ENCODE peak calls at places on chromosomes 3 and 15, in six cellular contexts. A, J, K, R, L and Y are unnamed samples. For H3K4me1, the result is how much of the 10 kb centered on the place peaks cover.

GRCh38 chr3:8320711-8321458 is 180.7 kb upstream of the LMCD1 start:
- DNase-seq in A (no peak), J (no peak), K (no peak), R (no peak), L (no peak), Y (no peak)

GRCh38 chr3:31541102-31541501 is 8.4 kb downstream of the STT3B start:
- DNase-seq in A (no peak), J (no peak), K (no peak), R (no peak), L (no peak), Y (no peak)

GRCh38 chr15:34708422-34708821 is 46.4 kb downstream of the GJD2 start:
- DNase-seq in A (peak), J (peak), K (no peak), R (no peak), L (no peak), Y (peak)

GRCh38 chr3:37546876-37547275 is 314.8 kb upstream of the CTDSPL start:
- DNase-seq in A (peak), J (peak), K (no peak), R (no peak), L (no peak), Y (peak)

GRCh38 chr3:66949898-66950297 is 48.2 kb upstream of the KBTBD8 start:
- DNase-seq in A (no peak), J (no peak), K (no peak), R (no peak), L (no peak), Y (no peak)

GRCh38 chr15:48459571-48460461 is 128.6 kb downstream of the DUT start:
- DNase-seq in A (peak), J (no peak), K (no peak), R (no peak), L (no peak), Y (no peak)

GRCh38 chr15:63834500-63835210 is 907 bp upstream of the HERC1 start:
- DNase-seq in A (no peak), J (no peak), K (no peak), R (no peak), L (no peak), Y (no peak)

GRCh38 chr3:94234177-94234788 is 171.4 kb downstream of the NSUN3 start:
- DNase-seq in A (peak), J (peak), K (no peak), R (no peak), L (no peak), Y (peak)

GRCh38 chr15:61032600-61033286 is 196.4 kb downstream of the RORA start:
- DNase-seq in A (no peak), J (no peak), K (peak), R (peak), L (no peak), Y (no peak)

GRCh38 chr3:193605876-193606275 is 12.9 kb downstream of the OPA1 start:
- DNase-seq in A (peak), J (peak), K (peak), R (peak), L (no peak), Y (peak)

GRCh38 chr3:88031543-88032148 is 27.2 kb downstream of the CGGBP1 start:
- DNase-seq in A (no peak), J (peak), K (no peak), R (no peak), L (no peak), Y (no peak)

GRCh38 chr3:110101361-110101760 is 764.0 kb upstream of the DPPA4 start:
- DNase-seq in A (no peak), J (no peak), K (no peak), R (no peak), L (no peak), Y (no peak)

GRCh38 chr15:67937153-67937761 is 97.4 kb upstream of the RNU6-1 start:
- DNase-seq in A (peak), J (no peak), K (no peak), R (no peak), L (no peak), Y (no peak)

GRCh38 chr3:47002490-47003410 is 23.3 kb downstream of the NBEAL2 start:
- DNase-seq in A (no peak), J (no peak), K (no peak), R (no peak), L (peak), Y (peak)

GRCh38 chr3:133384331-133385027 is 15.4 kb upstream of the BFSP2 start:
- DNase-seq in A (peak), J (peak), K (peak), R (peak), L (peak), Y (peak)

GRCh38 chr3:170355738-170356595 is 1.5 kb upstream of the SKIL start:
- DNase-seq in A (peak), J (peak), K (peak), R (peak), L (peak), Y (peak)

GRCh38 chr3:112130638-112130993 is 2.4 kb downstream of the GCSAM start:
- DNase-seq in A (no peak), J (no peak), K (no peak), R (no peak), L (no peak), Y (no peak)

GRCh38 chr3:70298385-70298784 is 14.1 kb downstream of the MDFIC2 start:
- DNase-seq in A (no peak), J (no peak), K (no peak), R (no peak), L (no peak), Y (no peak)

GRCh38 chr15:74960286-74960685 is 3.7 kb upstream of the RPP25 start:
- DNase-seq in A (no peak), J (no peak), K (no peak), R (no peak), L (no peak), Y (no peak)

GRCh38 chr3:57826952-57827723 is 71.0 kb downstream of the SLMAP start:
- DNase-seq in A (no peak), J (no peak), K (no peak), R (no peak), L (no peak), Y (no peak)

GRCh38 chr3:90052425-90052950 is 945.1 kb downstream of the EPHA3 start:
- DNase-seq in A (no peak), J (no peak), K (no peak), R (no peak), L (no peak), Y (no peak)

GRCh38 chr15:71753346-71753745 is 57.0 kb upstream of the NR2E3 start:
- DNase-seq in A (peak), J (no peak), K (no peak), R (no peak), L (no peak), Y (no peak)

GRCh38 chr15:26391556-26392229 is 381.2 kb downstream of the GABRB3 start:
- DNase-seq in A (no peak), J (no peak), K (no peak), R (no peak), L (no peak), Y (no peak)

GRCh38 chr15:73752817-73753214 is 335 bp downstream of the INSYN1 start:
- DNase-seq in A (no peak), J (no peak), K (no peak), R (no peak), L (peak), Y (peak)

GRCh38 chr3:126895178-126896066 is 87.5 kb upstream of the PLXNA1 start:
- DNase-seq in A (peak), J (peak), K (no peak), R (no peak), L (peak), Y (no peak)

GRCh38 chr3:71791634-71792033 is 6.7 kb upstream of the PROK2 start:
- DNase-seq in A (no peak), J (no peak), K (no peak), R (no peak), L (no peak), Y (no peak)

GRCh38 chr3:150829408-150829807 is 66.4 kb upstream of the SIAH2 start:
- DNase-seq in A (no peak), J (no peak), K (no peak), R (no peak), L (no peak), Y (no peak)

GRCh38 chr3:188775412-188775811 is 396.4 kb upstream of the TPRG1 start:
- DNase-seq in A (no peak), J (no peak), K (no peak), R (no peak), L (no peak), Y (no peak)

GRCh38 chr3:27840807-27841594 is 118.9 kb upstream of the EOMES start:
- DNase-seq in A (no peak), J (no peak), K (no peak), R (no peak), L (no peak), Y (no peak)

GRCh38 chr3:195714380-195715011 is 6.3 kb upstream of the MUC20 start:
- DNase-seq in A (no peak), J (no peak), K (no peak), R (no peak), L (no peak), Y (no peak)

GRCh38 chr3:50806806-50807205 is 132.1 kb downstream of the DOCK3 start:
- DNase-seq in A (peak), J (no peak), K (no peak), R (no peak), L (no peak), Y (no peak)

GRCh38 chr3:131402391-131403039 is 20.9 kb downstream of the NUDT16 start:
- DNase-seq in A (no peak), J (no peak), K (no peak), R (no peak), L (no peak), Y (no peak)

DNA sequence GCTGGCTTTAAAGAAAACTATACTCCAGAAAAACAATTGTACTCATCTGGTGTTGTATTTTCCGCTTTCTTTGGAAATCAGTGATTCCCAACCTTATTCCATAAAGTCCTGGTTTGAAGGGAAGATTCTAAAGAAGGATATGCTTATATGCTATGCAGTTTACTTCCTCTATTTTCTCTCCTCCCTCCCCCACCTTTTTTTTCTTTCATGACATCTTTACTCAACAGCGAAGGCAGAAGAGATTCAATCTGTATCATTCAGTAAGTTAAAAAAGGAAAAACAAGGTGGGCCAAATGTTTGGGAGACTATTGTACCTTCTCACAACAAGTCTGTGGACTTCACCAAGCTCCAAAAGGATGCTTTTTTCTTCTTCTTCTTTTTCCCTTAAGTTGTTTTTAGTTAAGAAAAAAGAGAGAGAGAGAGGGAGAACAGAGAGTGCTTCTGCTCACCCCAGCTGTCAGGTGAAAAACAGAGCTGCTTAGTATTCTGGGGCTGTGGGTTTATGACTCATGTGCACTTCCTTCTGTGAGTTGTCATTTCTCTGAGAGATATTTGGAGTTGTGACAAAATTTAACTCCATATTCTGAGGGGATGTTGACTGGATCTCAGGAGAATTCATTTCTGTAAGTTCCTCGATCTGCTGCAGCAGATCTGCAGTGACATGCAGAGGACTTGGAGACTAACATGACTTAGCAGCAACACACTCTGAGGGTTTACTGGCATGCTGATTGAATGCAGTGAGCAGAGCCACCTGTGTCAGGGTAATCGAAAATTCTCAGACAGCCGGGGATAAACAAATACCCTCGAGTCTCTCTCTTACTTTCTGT is 70.7 kb downstream of the SSR3 start:
- DNase-seq in A (no peak), J (peak), K (no peak), R (peak), L (no peak), Y (no peak)
- TF ChIP-seq EP300 in A (no peak), J (no peak), K (no peak), R (no peak), L (no peak), Y (peak)

DNA sequence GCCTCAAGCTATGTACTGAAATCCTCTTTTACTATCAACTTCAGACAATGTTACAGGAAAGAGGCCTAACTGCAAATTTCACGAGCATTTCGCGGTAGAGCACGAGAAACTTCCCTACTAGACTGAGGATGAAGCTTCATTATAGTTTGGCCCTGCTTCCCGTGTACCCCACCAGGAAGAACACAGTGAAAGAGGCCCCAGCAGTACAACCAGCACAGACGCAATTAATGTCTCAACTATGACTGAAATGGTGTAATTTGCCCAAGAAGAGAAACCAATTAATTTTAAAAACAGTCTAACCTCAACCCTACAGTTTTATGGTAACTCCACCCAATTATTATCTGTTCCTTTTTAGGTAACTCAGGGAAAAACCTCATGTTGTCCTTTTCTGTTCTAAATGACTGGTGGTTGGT is 12.1 kb downstream of the CHSY1 start:
- DNase-seq in A (no peak), J (no peak), K (no peak), R (no peak), L (no peak), Y (no peak)
- H3K4me1 ChIP-seq in A (under half), J (under half), K (half or more), R (under half), L (under half), Y (under half)

GRCh38 chr3:117914540-117914939 is 1120.1 kb downstream of the IGSF11 start:
- DNase-seq in A (no peak), J (no peak), K (no peak), R (no peak), L (no peak), Y (no peak)

GRCh38 chr3:117916839-117917238 is 1117.8 kb downstream of the IGSF11 start:
- DNase-seq in A (no peak), J (no peak), K (no peak), R (no peak), L (no peak), Y (no peak)

GRCh38 chr3:117912352-117912751 is 1122.3 kb downstream of the IGSF11 start:
- DNase-seq in A (no peak), J (no peak), K (no peak), R (no peak), L (no peak), Y (no peak)

DNA sequence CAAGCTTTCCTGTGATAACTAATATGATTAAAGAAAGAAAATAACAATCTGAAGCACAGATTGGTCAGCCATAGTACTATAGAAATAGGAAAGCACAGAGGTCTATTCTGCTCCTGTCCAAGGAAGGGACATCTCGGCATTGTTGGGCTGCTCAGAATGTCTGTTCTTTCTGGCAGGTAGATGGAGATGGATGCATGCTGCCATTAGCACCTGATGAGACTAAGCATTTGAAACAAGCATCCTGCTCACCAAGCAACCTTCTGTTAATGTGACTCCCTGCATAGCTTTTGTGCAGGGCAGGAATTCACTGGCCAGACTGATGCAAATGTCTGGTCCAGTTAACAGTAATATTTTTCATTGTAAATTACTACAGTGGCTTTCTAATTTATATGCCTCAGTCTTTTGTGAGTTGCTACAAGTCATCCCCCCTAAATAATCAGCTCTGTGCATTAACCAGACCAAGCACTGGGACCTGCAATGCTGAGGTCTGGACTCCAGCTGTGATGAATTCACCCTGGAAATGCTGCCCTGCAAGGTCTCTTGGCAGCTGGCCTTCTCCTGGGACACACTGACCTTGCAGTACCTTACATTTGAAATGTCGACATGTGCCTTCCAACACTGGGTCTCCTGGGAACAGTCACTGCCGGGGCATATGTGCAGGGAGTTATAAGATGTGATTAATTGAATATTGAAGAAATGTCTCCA is 1123.7 kb downstream of the IGSF11 start:
- DNase-seq in A (no peak), J (no peak), K (peak), R (no peak), L (peak), Y (peak)
- TF ChIP-seq EP300 in A (no peak), J (no peak), K (no peak), R (no peak), L (no peak), Y (no peak)

GRCh38 chr15:40296561-40297230 is 11.0 kb downstream of the PLCB2 start:
- DNase-seq in A (no peak), J (no peak), K (no peak), R (no peak), L (no peak), Y (no peak)
- H3K4me1 ChIP-seq in A (under half), J (under half), K (under half), R (under half), L (under half), Y (under half)

DNA sequence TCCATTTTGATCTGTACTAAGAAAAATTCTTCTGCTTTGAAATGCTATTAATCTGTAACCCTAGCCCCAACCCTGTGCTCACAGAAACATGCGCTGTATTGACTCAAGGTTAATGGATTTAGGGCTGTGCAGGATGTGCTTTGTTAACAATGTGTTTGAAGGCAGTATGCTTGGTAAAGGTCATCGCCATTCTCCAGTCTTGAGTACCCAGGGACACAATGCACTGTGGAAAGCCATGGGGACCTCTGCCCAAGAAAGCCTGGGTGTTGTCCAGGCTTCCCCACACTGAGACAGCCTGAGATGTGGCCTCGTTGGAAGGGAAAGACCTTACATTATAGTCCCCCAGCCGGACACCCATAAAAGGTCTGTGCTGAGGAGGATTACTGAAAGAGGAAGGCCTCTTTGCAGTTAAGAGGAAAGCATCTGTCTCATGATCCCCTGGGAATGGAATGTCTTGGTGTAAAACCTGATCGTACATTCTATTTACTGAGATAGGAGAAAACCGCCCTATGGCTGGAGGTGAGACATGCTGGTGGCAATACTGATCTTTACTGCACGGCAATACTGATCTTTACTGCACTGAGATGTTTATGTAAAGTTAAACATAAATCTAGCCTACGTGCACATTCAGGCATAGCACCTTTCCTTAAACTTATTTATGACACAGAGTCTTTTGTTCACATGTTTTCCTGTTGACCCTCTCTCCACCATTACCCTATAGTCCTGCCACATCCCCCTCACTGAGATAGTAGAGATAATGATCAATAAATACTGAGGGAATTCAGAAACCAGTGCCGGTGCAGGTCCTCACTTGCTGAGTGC is 6.3 kb downstream of the PIGZ start:
- DNase-seq in A (no peak), J (no peak), K (no peak), R (no peak), L (no peak), Y (no peak)
- TF ChIP-seq EP300 in A (no peak), J (no peak), K (no peak), R (no peak), L (no peak), Y (no peak)

GRCh38 chr3:3165650-3166049 is 13.8 kb downstream of the CRBN start:
- DNase-seq in A (no peak), J (no peak), K (no peak), R (no peak), L (no peak), Y (no peak)
- H3K4me1 ChIP-seq in A (under half), J (under half), K (under half), R (under half), L (under half), Y (under half)

GRCh38 chr15:69412274-69412673 is 1.9 kb upstream of the KIF23 start:
- DNase-seq in A (no peak), J (no peak), K (no peak), R (no peak), L (no peak), Y (no peak)
- TF ChIP-seq EP300 in A (no peak), J (no peak), K (no peak), R (no peak), L (no peak), Y (no peak)

GRCh38 chr15:31302029-31302657 is 24.5 kb upstream of the KLF13 start:
- DNase-seq in A (no peak), J (no peak), K (no peak), R (no peak), L (no peak), Y (peak)
- H3K4me1 ChIP-seq in A (under half), J (under half), K (half or more), R (under half), L (under half), Y (under half)